ENCODE peak calls at places on chromosome 12, in seven cellular contexts. O, T, L, U, I, W and X are unnamed samples.

GRCh38 chr12:27272375-27273028 is 28.4 kb downstream of the STK38L start:
- DNase-seq in O (no peak), T (no peak), L (no peak), U (no peak), I (no peak), W (peak; percentile 58), X (no peak)

GRCh38 chr12:7395950-7396349 is 48.0 kb downstream of the CD163L1 start:
- DNase-seq in O (peak; percentile 6), T (no peak), L (no peak), U (no peak), I (peak; percentile 4), W (no peak), X (no peak)

GRCh38 chr12:6788972-6789905 is at the start of gene CD4:
- DNase-seq in O (no peak), T (no peak), L (peak; percentile 70), U (peak; percentile 61), I (no peak), W (peak; percentile 75), X (peak; percentile 39)

GRCh38 chr12:131559517-131560516 is 151.1 kb upstream of the SFSWAP start:
- DNase-seq in O (no peak), T (peak; percentile 46), L (no peak), U (no peak), I (no peak), W (no peak), X (no peak)

GRCh38 chr12:113105606-113106271 is 29.8 kb downstream of the RASAL1 start:
- DNase-seq in O (no peak), T (no peak), L (no peak), U (no peak), I (no peak), W (no peak), X (no peak)

GRCh38 chr12:128077211-128077916 is 189.6 kb upstream of the TMEM132C start:
- DNase-seq in O (no peak), T (no peak), L (no peak), U (no peak), I (no peak), W (no peak), X (no peak)

GRCh38 chr12:24820872-24821271 is 128.0 kb downstream of the BCAT1 start:
- DNase-seq in O (peak; percentile 75), T (no peak), L (no peak), U (no peak), I (no peak), W (peak; percentile 25), X (no peak)

GRCh38 chr12:106296179-106296877 is 6.2 kb upstream of the TCP11L2 start:
- DNase-seq in O (peak; percentile 91), T (no peak), L (no peak), U (no peak), I (peak; percentile 49), W (no peak), X (no peak)

GRCh38 chr12:62971769-62972525 is 37.0 kb upstream of the PPM1H start:
- DNase-seq in O (no peak), T (no peak), L (no peak), U (no peak), I (no peak), W (no peak), X (no peak)

GRCh38 chr12:76311796-76312195 is 36.4 kb downstream of the BBS10 start:
- DNase-seq in O (peak; percentile 51), T (no peak), L (no peak), U (no peak), I (no peak), W (no peak), X (no peak)

GRCh38 chr12:39958377-39958776 is 147.5 kb downstream of the SLC2A13 start:
- DNase-seq in O (no peak), T (no peak), L (no peak), U (no peak), I (no peak), W (no peak), X (no peak)

GRCh38 chr12:60174914-60175313 is 579.1 kb downstream of the SLC16A7 start:
- DNase-seq in O (peak; percentile 40), T (no peak), L (no peak), U (no peak), I (no peak), W (no peak), X (no peak)

GRCh38 chr12:9792961-9793617 is 32.4 kb upstream of the CD69 start:
- DNase-seq in O (peak; percentile 70), T (no peak), L (no peak), U (no peak), I (no peak), W (no peak), X (no peak)

GRCh38 chr12:59239993-59240392 is 319.7 kb upstream of the LRIG3 start:
- DNase-seq in O (no peak), T (no peak), L (no peak), U (no peak), I (no peak), W (no peak), X (no peak)

GRCh38 chr12:119686776-119687175 is 18.8 kb downstream of the PRKAB1 start:
- DNase-seq in O (no peak), T (no peak), L (no peak), U (no peak), I (no peak), W (no peak), X (no peak)

GRCh38 chr12:10392394-10392930 is 2.6 kb upstream of the KLRK1 start:
- DNase-seq in O (peak; percentile 67), T (no peak), L (peak; percentile 45), U (peak; percentile 53), I (peak; percentile 21), W (peak; percentile 73), X (peak; percentile 59)

DNA sequence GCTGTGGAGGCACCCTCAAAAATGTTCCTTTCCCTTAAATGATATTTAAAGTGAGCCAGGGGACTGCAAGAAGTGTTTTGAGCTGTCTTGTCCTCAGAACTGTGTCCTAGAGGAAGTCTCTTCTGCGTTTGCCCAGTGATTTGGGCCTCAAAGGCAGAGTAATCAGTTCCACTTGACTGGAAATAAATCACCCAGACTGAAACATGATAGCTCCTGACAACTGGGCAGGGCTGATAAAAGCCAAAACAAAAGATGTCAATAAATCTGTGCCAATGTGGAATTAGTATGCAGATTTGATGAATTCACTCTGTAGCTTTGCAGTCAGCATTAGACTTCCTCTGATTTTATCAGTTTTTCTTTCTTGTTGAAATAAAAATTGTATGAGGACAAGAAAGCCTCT is 180.6 kb downstream of the ERC1 start:
- DNase-seq in O (no peak), T (peak; percentile 10), L (no peak), U (peak; percentile 36), I (no peak), W (no peak), X (no peak)
- TF ChIP-seq POLR2A in O (no peak), T (no peak), L (no peak), U (no peak), I (no peak), W (no peak), X (no peak)

GRCh38 chr12:51788876-51789275 is 59.6 kb downstream of the FIGNL2 start:
- DNase-seq in O (peak; percentile 80), T (no peak), L (no peak), U (no peak), I (peak; percentile 52), W (no peak), X (no peak)

GRCh38 chr12:51797301-51797700 is 51.2 kb downstream of the FIGNL2 start:
- DNase-seq in O (no peak), T (no peak), L (no peak), U (no peak), I (no peak), W (no peak), X (no peak)

GRCh38 chr12:51793201-51793600 is 55.3 kb downstream of the FIGNL2 start:
- DNase-seq in O (peak; percentile 74), T (no peak), L (no peak), U (no peak), I (no peak), W (no peak), X (no peak)

DNA sequence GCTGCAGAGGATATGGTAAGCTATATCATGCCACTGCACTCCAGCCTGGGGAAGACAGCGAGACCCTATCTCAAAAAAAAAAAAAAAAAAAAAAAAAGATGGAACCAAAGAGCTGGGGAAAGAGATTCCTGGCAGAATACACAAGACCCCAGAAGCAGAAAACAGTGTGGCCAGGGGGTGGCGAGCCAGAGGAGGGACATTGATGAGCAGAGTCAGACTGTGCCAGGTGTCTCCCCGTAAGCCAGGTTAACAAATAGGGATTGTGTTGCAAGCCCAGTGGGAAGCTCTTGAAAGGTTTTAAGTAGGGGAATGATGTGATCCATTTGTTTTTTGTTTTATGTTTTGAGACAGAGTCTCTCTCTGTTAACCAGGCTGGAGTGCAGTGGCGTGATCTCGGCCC is 56.1 kb downstream of the FIGNL2 start:
- DNase-seq in O (no peak), T (no peak), L (no peak), U (no peak), I (no peak), W (no peak), X (no peak)
- TF ChIP-seq POLR2A in O (no peak), T (no peak), L (no peak), U (no peak), I (no peak), W (no peak), X (no peak)

DNA sequence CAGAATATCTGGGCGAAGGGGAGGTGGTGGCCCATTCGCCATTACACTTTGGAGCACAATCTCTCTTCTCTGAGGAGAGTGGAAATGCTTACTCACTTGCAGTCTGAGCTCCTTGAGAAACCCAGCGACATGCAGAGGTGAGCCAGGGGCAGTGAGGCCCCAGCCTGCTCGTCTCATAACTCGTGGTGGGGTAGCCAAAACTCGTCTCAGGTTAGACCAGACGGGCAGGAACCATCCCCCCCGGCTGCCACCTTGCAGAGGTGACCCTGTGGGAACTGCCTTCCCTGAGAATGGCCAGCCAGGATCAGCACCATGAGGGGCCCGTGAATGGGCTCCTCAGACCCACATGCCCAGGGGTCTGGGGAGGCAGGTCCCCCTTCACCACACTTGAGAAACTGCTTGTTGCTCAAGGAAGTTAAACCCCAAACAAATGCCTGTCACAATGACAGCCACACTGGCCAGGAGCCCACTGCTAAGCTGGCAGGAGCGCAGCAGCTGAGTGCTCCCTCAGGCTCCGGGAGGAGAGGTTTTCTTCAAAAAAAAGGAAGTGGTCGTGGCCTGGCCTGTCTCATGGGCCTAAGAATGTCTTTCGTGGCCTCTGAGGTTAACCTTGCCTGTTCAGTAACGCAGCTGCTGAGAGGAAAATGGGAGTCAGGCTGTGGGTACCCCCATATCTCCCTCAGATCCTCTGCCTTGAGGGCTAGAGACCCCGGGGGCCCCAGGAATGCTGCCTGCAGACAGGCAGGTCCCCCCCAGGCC is 9.2 kb upstream of the ALDH2 start:
- DNase-seq in O (peak; percentile 65), T (no peak), L (peak; percentile 56), U (peak; percentile 61), I (no peak), W (peak; percentile 78), X (no peak)
- TF ChIP-seq POLR2A in O (no peak), T (no peak), L (no peak), U (no peak), I (no peak), W (no peak), X (no peak)

GRCh38 chr12:122956028-122956427 is 10.2 kb downstream of the ABCB9 start:
- DNase-seq in O (no peak), T (no peak), L (no peak), U (no peak), I (no peak), W (no peak), X (no peak)

GRCh38 chr12:122955151-122955550 is 11.1 kb downstream of the ABCB9 start:
- DNase-seq in O (no peak), T (no peak), L (no peak), U (no peak), I (no peak), W (no peak), X (no peak)

GRCh38 chr12:122960193-122960569 is 6.1 kb downstream of the ABCB9 start:
- DNase-seq in O (no peak), T (no peak), L (no peak), U (no peak), I (no peak), W (no peak), X (no peak)

GRCh38 chr12:122959566-122960192 is 6.6 kb downstream of the ABCB9 start:
- DNase-seq in O (no peak), T (no peak), L (no peak), U (no peak), I (no peak), W (no peak), X (no peak)

GRCh38 chr12:122958198-122958888 is 7.9 kb downstream of the ABCB9 start:
- DNase-seq in O (no peak), T (no peak), L (no peak), U (no peak), I (no peak), W (no peak), X (no peak)
- TF ChIP-seq POLR2A in O (no peak), T (no peak), L (no peak), U (no peak), I (no peak), W (no peak), X (no peak)